ENCODE peak calls at places on chromosome 13, in four cellular contexts. Q is cardiac muscle cell; H is cortex of kidney; P is stimulated activated CD8-positive, alpha-beta memory T cell treated with anti-CD3 and anti-CD28 coated beads, Interleukin-15, amount 100 ng/mL, for 1 hour. J is an unnamed sample.

GRCh38 chr13:33751151-33751550 is 66.8 kb upstream of the RFC3 start:
- DNase-seq in Q (no peak), H (no peak), P (no peak), J (no peak)

GRCh38 chr13:110010433-110011135 is 224.2 kb upstream of the IRS2 start:
- DNase-seq in Q (no peak), H (no peak), P (no peak), J (no peak)

GRCh38 chr13:51282322-51282721 is 57.2 kb upstream of the SERPINE3 start:
- DNase-seq in Q (no peak), H (no peak), P (no peak), J (no peak)

GRCh38 chr13:43874512-43875092 is 4.9 kb downstream of the CCDC122 start:
- DNase-seq in Q (peak; percentile 27), H (no peak), P (no peak), J (no peak)

GRCh38 chr13:51739403-51740112 is 64.4 kb downstream of the DHRS12 start:
- DNase-seq in Q (no peak), H (no peak), P (no peak), J (no peak)

GRCh38 chr13:33454844-33455256 is 169.3 kb upstream of the STARD13 start:
- DNase-seq in Q (no peak), H (no peak), P (no peak), J (no peak)

GRCh38 chr13:51453959-51454703 is 1.3 kb upstream of the INTS6 start:
- DNase-seq in Q (peak; percentile 32), H (no peak), P (peak; percentile 22), J (peak; percentile 67)

GRCh38 chr13:50549221-50549942 is 294.1 kb downstream of the DLEU7 start:
- DNase-seq in Q (no peak), H (no peak), P (no peak), J (no peak)

GRCh38 chr13:68232351-68233130 is 1002.4 kb upstream of the PCDH9 start:
- DNase-seq in Q (no peak), H (no peak), P (no peak), J (no peak)

GRCh38 chr13:42925626-42926025 is 66.4 kb downstream of the EPSTI1 start:
- DNase-seq in Q (no peak), H (no peak), P (no peak), J (no peak)

GRCh38 chr13:95378603-95379002 is 77.4 kb upstream of the ABCC4 start:
- DNase-seq in Q (no peak), H (no peak), P (no peak), J (no peak)

GRCh38 chr13:63517376-63517775 is 2101.7 kb upstream of the PCDH20 start:
- DNase-seq in Q (no peak), H (no peak), P (no peak), J (no peak)

J was measured in stimulated activated effector memory CD8-positive, alpha-beta T cell treated with anti-CD3 and anti-CD28 coated beads, Interleukin-12 subunit alpha, Interleukin-12 subunit beta, amount 100 ng/mL, for 72 hours.